ENCODE peak calls at places on chromosome 7, in ten cellular contexts. One of them, this sample, is unnamed. For H3K36me3, the result is how much of the 10 kb centered on the place peaks cover.

GRCh38 chr7:21999896-22000295 is 54.2 kb upstream of the CDCA7L start:
- DNase-seq in endodermal cell: no peak
- DNase-seq in psoas muscle: no peak
- DNase-seq in OCI-LY7: no peak
- DNase-seq in CD8-positive, alpha-beta T cell: no peak
- DNase-seq in brain microvascular endothelial cell: peak
- DNase-seq in mucosa of descending colon: no peak
- DNase-seq in H1: no peak
- DNase-seq in esophagus muscularis mucosa: peak
- DNase-seq in tibial nerve: no peak
- DNase-seq in this sample: peak

GRCh38 chr7:156650042-156650441 is 9.5 kb downstream of the RNF32 start:
- DNase-seq in endodermal cell: peak
- DNase-seq in psoas muscle: no peak
- DNase-seq in OCI-LY7: no peak
- DNase-seq in CD8-positive, alpha-beta T cell: no peak
- DNase-seq in brain microvascular endothelial cell: no peak
- DNase-seq in mucosa of descending colon: peak
- DNase-seq in H1: no peak
- DNase-seq in esophagus muscularis mucosa: no peak
- DNase-seq in tibial nerve: no peak
- DNase-seq in this sample: no peak

GRCh38 chr7:1536768-1537630 is 6.5 kb downstream of the MAFK start:
- DNase-seq in endodermal cell: peak
- DNase-seq in psoas muscle: peak
- DNase-seq in OCI-LY7: no peak
- DNase-seq in CD8-positive, alpha-beta T cell: no peak
- DNase-seq in brain microvascular endothelial cell: peak
- DNase-seq in mucosa of descending colon: peak
- DNase-seq in H1: no peak
- DNase-seq in esophagus muscularis mucosa: peak
- DNase-seq in tibial nerve: peak
- DNase-seq in this sample: peak

GRCh38 chr7:99562832-99563231 is 4.4 kb downstream of the ZNF655 start:
- DNase-seq in endodermal cell: peak
- DNase-seq in psoas muscle: no peak
- DNase-seq in OCI-LY7: no peak
- DNase-seq in CD8-positive, alpha-beta T cell: peak
- DNase-seq in brain microvascular endothelial cell: peak
- DNase-seq in mucosa of descending colon: peak
- DNase-seq in H1: no peak
- DNase-seq in esophagus muscularis mucosa: no peak
- DNase-seq in tibial nerve: no peak
- DNase-seq in this sample: peak

GRCh38 chr7:12619461-12620069 is 49.0 kb downstream of the SCIN start:
- DNase-seq in endodermal cell: peak
- DNase-seq in psoas muscle: no peak
- DNase-seq in OCI-LY7: no peak
- DNase-seq in CD8-positive, alpha-beta T cell: no peak
- DNase-seq in brain microvascular endothelial cell: no peak
- DNase-seq in mucosa of descending colon: no peak
- DNase-seq in H1: no peak
- DNase-seq in esophagus muscularis mucosa: no peak
- DNase-seq in tibial nerve: no peak
- DNase-seq in this sample: no peak

GRCh38 chr7:75980126-75980864 is 14.1 kb downstream of the TMEM120A start:
- DNase-seq in endodermal cell: no peak
- DNase-seq in psoas muscle: peak
- DNase-seq in OCI-LY7: no peak
- DNase-seq in CD8-positive, alpha-beta T cell: no peak
- DNase-seq in brain microvascular endothelial cell: no peak
- DNase-seq in mucosa of descending colon: peak
- DNase-seq in H1: no peak
- DNase-seq in esophagus muscularis mucosa: no peak
- DNase-seq in tibial nerve: no peak
- DNase-seq in this sample: no peak

GRCh38 chr7:155459133-155459866 is 1.4 kb downstream of the EN2 start:
- DNase-seq in endodermal cell: peak
- DNase-seq in psoas muscle: no peak
- DNase-seq in OCI-LY7: no peak
- DNase-seq in CD8-positive, alpha-beta T cell: no peak
- DNase-seq in brain microvascular endothelial cell: no peak
- DNase-seq in mucosa of descending colon: no peak
- DNase-seq in H1: no peak
- DNase-seq in esophagus muscularis mucosa: no peak
- DNase-seq in tibial nerve: no peak
- DNase-seq in this sample: no peak

GRCh38 chr7:92781117-92781720 is 55.2 kb downstream of the CDK6 start:
- DNase-seq in endodermal cell: no peak
- DNase-seq in psoas muscle: peak
- DNase-seq in OCI-LY7: no peak
- DNase-seq in CD8-positive, alpha-beta T cell: no peak
- DNase-seq in brain microvascular endothelial cell: no peak
- DNase-seq in mucosa of descending colon: no peak
- DNase-seq in H1: no peak
- DNase-seq in esophagus muscularis mucosa: no peak
- DNase-seq in tibial nerve: no peak
- DNase-seq in this sample: no peak

GRCh38 chr7:136016649-136017395 is 39.7 kb upstream of the MTPN start:
- DNase-seq in endodermal cell: no peak
- DNase-seq in psoas muscle: no peak
- DNase-seq in OCI-LY7: no peak
- DNase-seq in CD8-positive, alpha-beta T cell: no peak
- DNase-seq in brain microvascular endothelial cell: no peak
- DNase-seq in mucosa of descending colon: no peak
- DNase-seq in H1: no peak
- DNase-seq in esophagus muscularis mucosa: no peak
- DNase-seq in tibial nerve: no peak
- DNase-seq in this sample: no peak

GRCh38 chr7:136012238-136012637 is 35.1 kb upstream of the MTPN start:
- DNase-seq in endodermal cell: no peak
- DNase-seq in psoas muscle: no peak
- DNase-seq in OCI-LY7: no peak
- DNase-seq in CD8-positive, alpha-beta T cell: no peak
- DNase-seq in brain microvascular endothelial cell: no peak
- DNase-seq in mucosa of descending colon: no peak
- DNase-seq in H1: no peak
- DNase-seq in esophagus muscularis mucosa: no peak
- DNase-seq in tibial nerve: no peak
- DNase-seq in this sample: no peak

GRCh38 chr7:136014659-136015058 is 37.5 kb upstream of the MTPN start:
- DNase-seq in endodermal cell: no peak
- DNase-seq in psoas muscle: no peak
- DNase-seq in OCI-LY7: no peak
- DNase-seq in CD8-positive, alpha-beta T cell: no peak
- DNase-seq in brain microvascular endothelial cell: no peak
- DNase-seq in mucosa of descending colon: no peak
- DNase-seq in H1: no peak
- DNase-seq in esophagus muscularis mucosa: no peak
- DNase-seq in tibial nerve: no peak
- DNase-seq in this sample: no peak

GRCh38 chr7:136018104-136018503 is 40.9 kb upstream of the MTPN start:
- DNase-seq in endodermal cell: no peak
- DNase-seq in psoas muscle: no peak
- DNase-seq in OCI-LY7: no peak
- DNase-seq in CD8-positive, alpha-beta T cell: no peak
- DNase-seq in brain microvascular endothelial cell: no peak
- DNase-seq in mucosa of descending colon: no peak
- DNase-seq in H1: no peak
- DNase-seq in esophagus muscularis mucosa: no peak
- DNase-seq in tibial nerve: no peak
- DNase-seq in this sample: peak

GRCh38 chr7:136015638-136016037 is 38.5 kb upstream of the MTPN start:
- DNase-seq in endodermal cell: no peak
- DNase-seq in psoas muscle: no peak
- DNase-seq in OCI-LY7: no peak
- DNase-seq in CD8-positive, alpha-beta T cell: no peak
- DNase-seq in brain microvascular endothelial cell: no peak
- DNase-seq in mucosa of descending colon: no peak
- DNase-seq in H1: no peak
- DNase-seq in esophagus muscularis mucosa: no peak
- DNase-seq in tibial nerve: no peak
- DNase-seq in this sample: no peak
- TF ChIP-seq CTCF in endodermal cell: no peak
- TF ChIP-seq CTCF in psoas muscle: no peak
- TF ChIP-seq CTCF in OCI-LY7: no peak
- TF ChIP-seq CTCF in CD8-positive, alpha-beta T cell: no peak
- TF ChIP-seq CTCF in brain microvascular endothelial cell: no peak
- TF ChIP-seq CTCF in mucosa of descending colon: no peak
- TF ChIP-seq CTCF in H1: no peak
- TF ChIP-seq CTCF in esophagus muscularis mucosa: no peak
- TF ChIP-seq CTCF in tibial nerve: no peak
- TF ChIP-seq CTCF in this sample: no peak

GRCh38 chr7:27143022-27143949 is at the start of gene HOXA5:
- DNase-seq in endodermal cell: peak
- DNase-seq in psoas muscle: peak
- DNase-seq in OCI-LY7: peak
- DNase-seq in CD8-positive, alpha-beta T cell: no peak
- DNase-seq in brain microvascular endothelial cell: no peak
- DNase-seq in mucosa of descending colon: peak
- DNase-seq in H1: peak
- DNase-seq in esophagus muscularis mucosa: peak
- DNase-seq in tibial nerve: no peak
- DNase-seq in this sample: peak

GRCh38 chr7:27142562-27143021 is 889 bp downstream of the HOXA5 start:
- DNase-seq in endodermal cell: peak
- DNase-seq in psoas muscle: no peak
- DNase-seq in OCI-LY7: no peak
- DNase-seq in CD8-positive, alpha-beta T cell: no peak
- DNase-seq in brain microvascular endothelial cell: no peak
- DNase-seq in mucosa of descending colon: peak
- DNase-seq in H1: no peak
- DNase-seq in esophagus muscularis mucosa: no peak
- DNase-seq in tibial nerve: no peak
- DNase-seq in this sample: no peak

GRCh38 chr7:27141138-27141537 is 2.3 kb downstream of the HOXA5 start:
- DNase-seq in endodermal cell: no peak
- DNase-seq in psoas muscle: no peak
- DNase-seq in OCI-LY7: no peak
- DNase-seq in CD8-positive, alpha-beta T cell: no peak
- DNase-seq in brain microvascular endothelial cell: no peak
- DNase-seq in mucosa of descending colon: peak
- DNase-seq in H1: no peak
- DNase-seq in esophagus muscularis mucosa: no peak
- DNase-seq in tibial nerve: no peak
- DNase-seq in this sample: no peak

GRCh38 chr7:27140108-27140842 is 3.2 kb downstream of the HOXA5 start:
- DNase-seq in endodermal cell: no peak
- DNase-seq in psoas muscle: no peak
- DNase-seq in OCI-LY7: no peak
- DNase-seq in CD8-positive, alpha-beta T cell: no peak
- DNase-seq in brain microvascular endothelial cell: no peak
- DNase-seq in mucosa of descending colon: peak
- DNase-seq in H1: no peak
- DNase-seq in esophagus muscularis mucosa: no peak
- DNase-seq in tibial nerve: no peak
- DNase-seq in this sample: no peak

DNA sequence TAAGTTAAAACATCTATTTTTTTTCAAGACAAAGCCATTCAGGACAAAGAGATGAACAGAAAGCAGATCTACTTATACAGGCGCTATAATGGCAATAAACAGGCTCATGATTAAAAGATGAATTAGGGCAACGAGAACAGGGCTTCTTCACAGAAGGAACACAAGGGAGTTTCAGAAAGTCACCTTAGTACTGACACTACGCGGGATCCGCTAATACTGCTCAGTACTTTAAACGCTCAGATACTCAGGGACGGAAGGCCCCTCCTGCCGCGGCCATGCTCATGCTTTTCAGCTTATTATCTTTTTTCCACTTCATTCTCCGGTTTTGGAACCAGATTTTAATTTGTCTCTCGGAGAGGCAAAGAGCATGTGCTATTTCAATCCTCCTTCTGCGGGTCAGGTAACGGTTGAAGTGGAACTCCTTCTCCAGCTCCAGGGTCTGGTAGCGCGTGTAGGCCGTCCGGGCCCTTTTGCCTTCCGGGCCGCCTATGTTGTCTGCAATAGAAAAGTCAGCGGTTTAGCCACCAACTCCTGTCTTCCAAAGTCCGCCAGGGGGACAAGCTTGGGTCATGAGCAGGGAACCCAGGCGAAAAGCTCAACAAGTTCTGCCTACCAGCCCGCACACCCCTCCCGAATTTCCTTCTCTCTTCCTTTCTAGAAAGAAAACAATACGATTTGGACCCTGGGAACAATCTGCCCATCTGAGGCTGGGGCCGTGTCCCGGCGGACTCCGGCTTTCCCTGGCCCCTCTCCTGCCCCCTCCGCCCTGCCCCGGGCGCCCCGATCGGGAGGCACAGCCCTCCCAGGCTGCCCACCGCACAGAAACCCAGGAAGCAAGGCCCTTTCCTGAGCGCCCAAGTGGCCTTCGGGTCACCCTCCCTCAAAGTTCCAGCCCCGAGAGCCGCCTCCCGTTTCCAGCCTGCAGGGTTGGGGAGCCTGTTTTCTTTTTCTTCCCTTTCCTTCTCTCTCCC is 1.6 kb downstream of the HOXA5 start:
- DNase-seq in endodermal cell: peak
- DNase-seq in psoas muscle: no peak
- DNase-seq in OCI-LY7: no peak
- DNase-seq in CD8-positive, alpha-beta T cell: no peak
- DNase-seq in brain microvascular endothelial cell: no peak
- DNase-seq in mucosa of descending colon: peak
- DNase-seq in H1: no peak
- DNase-seq in esophagus muscularis mucosa: no peak
- DNase-seq in tibial nerve: no peak
- DNase-seq in this sample: no peak
- H3K36me3 ChIP-seq in endodermal cell: under half
- H3K36me3 ChIP-seq in psoas muscle: under half
- H3K36me3 ChIP-seq in OCI-LY7: under half
- H3K36me3 ChIP-seq in CD8-positive, alpha-beta T cell: under half
- H3K36me3 ChIP-seq in brain microvascular endothelial cell: under half
- H3K36me3 ChIP-seq in mucosa of descending colon: under half
- H3K36me3 ChIP-seq in H1: under half
- H3K36me3 ChIP-seq in esophagus muscularis mucosa: under half
- H3K36me3 ChIP-seq in tibial nerve: under half
- H3K36me3 ChIP-seq in this sample: under half

GRCh38 chr7:74061840-74062539 is 21.6 kb upstream of the LIMK1 start:
- DNase-seq in endodermal cell: no peak
- DNase-seq in psoas muscle: peak
- DNase-seq in OCI-LY7: peak
- DNase-seq in CD8-positive, alpha-beta T cell: peak
- DNase-seq in brain microvascular endothelial cell: peak
- DNase-seq in mucosa of descending colon: peak
- DNase-seq in H1: no peak
- DNase-seq in esophagus muscularis mucosa: peak
- DNase-seq in tibial nerve: peak
- DNase-seq in this sample: peak

GRCh38 chr7:74063646-74064045 is 20.0 kb upstream of the LIMK1 start:
- DNase-seq in endodermal cell: no peak
- DNase-seq in psoas muscle: no peak
- DNase-seq in OCI-LY7: no peak
- DNase-seq in CD8-positive, alpha-beta T cell: no peak
- DNase-seq in brain microvascular endothelial cell: no peak
- DNase-seq in mucosa of descending colon: no peak
- DNase-seq in H1: no peak
- DNase-seq in esophagus muscularis mucosa: no peak
- DNase-seq in tibial nerve: no peak
- DNase-seq in this sample: no peak

GRCh38 chr7:74064696-74065095 is 18.9 kb upstream of the LIMK1 start:
- DNase-seq in endodermal cell: no peak
- DNase-seq in psoas muscle: no peak
- DNase-seq in OCI-LY7: no peak
- DNase-seq in CD8-positive, alpha-beta T cell: no peak
- DNase-seq in brain microvascular endothelial cell: no peak
- DNase-seq in mucosa of descending colon: no peak
- DNase-seq in H1: no peak
- DNase-seq in esophagus muscularis mucosa: no peak
- DNase-seq in tibial nerve: no peak
- DNase-seq in this sample: no peak

GRCh38 chr7:74059681-74060588 is 23.7 kb upstream of the LIMK1 start:
- DNase-seq in endodermal cell: no peak
- DNase-seq in psoas muscle: no peak
- DNase-seq in OCI-LY7: no peak
- DNase-seq in CD8-positive, alpha-beta T cell: no peak
- DNase-seq in brain microvascular endothelial cell: no peak
- DNase-seq in mucosa of descending colon: peak
- DNase-seq in H1: no peak
- DNase-seq in esophagus muscularis mucosa: no peak
- DNase-seq in tibial nerve: no peak
- DNase-seq in this sample: peak

GRCh38 chr7:74063223-74063641 is 20.4 kb upstream of the LIMK1 start:
- DNase-seq in endodermal cell: no peak
- DNase-seq in psoas muscle: no peak
- DNase-seq in OCI-LY7: no peak
- DNase-seq in CD8-positive, alpha-beta T cell: no peak
- DNase-seq in brain microvascular endothelial cell: no peak
- DNase-seq in mucosa of descending colon: no peak
- DNase-seq in H1: no peak
- DNase-seq in esophagus muscularis mucosa: no peak
- DNase-seq in tibial nerve: no peak
- DNase-seq in this sample: no peak
- H3K4me3 ChIP-seq in endodermal cell: no peak
- H3K4me3 ChIP-seq in psoas muscle: no peak
- H3K4me3 ChIP-seq in OCI-LY7: no peak
- H3K4me3 ChIP-seq in CD8-positive, alpha-beta T cell: no peak
- H3K4me3 ChIP-seq in brain microvascular endothelial cell: no peak
- H3K4me3 ChIP-seq in mucosa of descending colon: no peak
- H3K4me3 ChIP-seq in H1: no peak
- H3K4me3 ChIP-seq in esophagus muscularis mucosa: no peak
- H3K4me3 ChIP-seq in tibial nerve: no peak
- H3K4me3 ChIP-seq in this sample: no peak

GRCh38 chr7:148962515-148962822 is 65.8 kb downstream of the PDIA4 start:
- DNase-seq in endodermal cell: no peak
- DNase-seq in psoas muscle: no peak
- DNase-seq in OCI-LY7: no peak
- DNase-seq in CD8-positive, alpha-beta T cell: no peak
- DNase-seq in brain microvascular endothelial cell: no peak
- DNase-seq in mucosa of descending colon: no peak
- DNase-seq in H1: no peak
- DNase-seq in esophagus muscularis mucosa: no peak
- DNase-seq in tibial nerve: no peak
- DNase-seq in this sample: no peak

GRCh38 chr7:148964510-148965267 is 63.6 kb downstream of the PDIA4 start:
- DNase-seq in endodermal cell: no peak
- DNase-seq in psoas muscle: no peak
- DNase-seq in OCI-LY7: peak
- DNase-seq in CD8-positive, alpha-beta T cell: no peak
- DNase-seq in brain microvascular endothelial cell: no peak
- DNase-seq in mucosa of descending colon: no peak
- DNase-seq in H1: no peak
- DNase-seq in esophagus muscularis mucosa: no peak
- DNase-seq in tibial nerve: no peak
- DNase-seq in this sample: no peak

GRCh38 chr7:148962823-148963582 is 65.3 kb downstream of the PDIA4 start:
- DNase-seq in endodermal cell: peak
- DNase-seq in psoas muscle: peak
- DNase-seq in OCI-LY7: peak
- DNase-seq in CD8-positive, alpha-beta T cell: peak
- DNase-seq in brain microvascular endothelial cell: peak
- DNase-seq in mucosa of descending colon: peak
- DNase-seq in H1: no peak
- DNase-seq in esophagus muscularis mucosa: no peak
- DNase-seq in tibial nerve: peak
- DNase-seq in this sample: peak

GRCh38 chr7:148963583-148964509 is 64.5 kb downstream of the PDIA4 start:
- DNase-seq in endodermal cell: peak
- DNase-seq in psoas muscle: no peak
- DNase-seq in OCI-LY7: no peak
- DNase-seq in CD8-positive, alpha-beta T cell: no peak
- DNase-seq in brain microvascular endothelial cell: peak
- DNase-seq in mucosa of descending colon: peak
- DNase-seq in H1: no peak
- DNase-seq in esophagus muscularis mucosa: no peak
- DNase-seq in tibial nerve: no peak
- DNase-seq in this sample: no peak

DNA sequence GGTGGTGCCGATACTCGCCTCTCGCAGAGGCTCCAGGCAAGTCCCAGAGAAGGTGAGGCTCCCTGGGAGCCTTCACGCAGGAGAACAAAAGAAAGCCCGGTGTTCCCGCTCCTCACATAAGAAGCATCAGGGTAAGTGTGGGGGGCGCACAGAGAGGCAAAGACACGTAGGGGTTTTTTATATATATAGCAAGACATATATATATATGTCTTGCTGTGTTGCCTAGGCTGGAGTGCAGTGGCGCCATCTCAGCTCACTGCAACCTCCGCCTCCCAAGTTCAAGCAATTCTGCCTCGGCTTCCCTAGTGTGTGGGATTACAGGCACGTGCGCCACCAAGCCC is 61.3 kb downstream of the PDIA4 start:
- DNase-seq in endodermal cell: no peak
- DNase-seq in psoas muscle: no peak
- DNase-seq in OCI-LY7: no peak
- DNase-seq in CD8-positive, alpha-beta T cell: no peak
- DNase-seq in brain microvascular endothelial cell: no peak
- DNase-seq in mucosa of descending colon: no peak
- DNase-seq in H1: no peak
- DNase-seq in esophagus muscularis mucosa: no peak
- DNase-seq in tibial nerve: no peak
- DNase-seq in this sample: no peak
- TF ChIP-seq CTCF in endodermal cell: no peak
- TF ChIP-seq CTCF in psoas muscle: no peak
- TF ChIP-seq CTCF in OCI-LY7: peak
- TF ChIP-seq CTCF in CD8-positive, alpha-beta T cell: peak
- TF ChIP-seq CTCF in brain microvascular endothelial cell: no peak
- TF ChIP-seq CTCF in mucosa of descending colon: no peak
- TF ChIP-seq CTCF in H1: no peak
- TF ChIP-seq CTCF in esophagus muscularis mucosa: no peak
- TF ChIP-seq CTCF in tibial nerve: no peak
- TF ChIP-seq CTCF in this sample: no peak